ENCODE peak calls at places on chromosomes 2 and 18, in seven cellular contexts. One of them, this sample, is unnamed.

GRCh38 chr18:33275843-33276242 is 164.7 kb downstream of the CCDC178 start:
- DNase-seq in tibial artery: no peak
- DNase-seq in small intestine: no peak
- DNase-seq in adrenal gland: no peak
- DNase-seq in lower lobe of right lung: no peak
- DNase-seq in IMR-90: no peak
- DNase-seq in K562: no peak
- DNase-seq in this sample: no peak

GRCh38 chr2:210768329-210768910 is 212.0 kb downstream of the CPS1 start:
- DNase-seq in tibial artery: no peak
- DNase-seq in small intestine: no peak
- DNase-seq in K562: no peak
- DNase-seq in IMR-90: no peak
- DNase-seq in adrenal gland: no peak
- DNase-seq in lower lobe of right lung: no peak
- DNase-seq in this sample: no peak

GRCh38 chr2:73998451-73998850 is 13.7 kb downstream of the TET3 start:
- DNase-seq in small intestine: no peak
- DNase-seq in K562: no peak
- DNase-seq in lower lobe of right lung: no peak
- DNase-seq in IMR-90: no peak
- DNase-seq in adrenal gland: no peak
- DNase-seq in tibial artery: no peak
- DNase-seq in this sample: no peak

GRCh38 chr2:26669099-26669498 is 23.4 kb upstream of the KCNK3 start:
- DNase-seq in K562: no peak
- DNase-seq in tibial artery: no peak
- DNase-seq in IMR-90: no peak
- DNase-seq in adrenal gland: no peak
- DNase-seq in lower lobe of right lung: no peak
- DNase-seq in small intestine: no peak
- DNase-seq in this sample: no peak

GRCh38 chr2:236240228-236240990 is 23.8 kb downstream of the ASB18 start:
- DNase-seq in lower lobe of right lung: no peak
- DNase-seq in adrenal gland: no peak
- DNase-seq in tibial artery: no peak
- DNase-seq in K562: no peak
- DNase-seq in IMR-90: peak; percentile 31
- DNase-seq in small intestine: no peak
- DNase-seq in this sample: no peak

GRCh38 chr18:73283788-73284187 is 416.0 kb upstream of the NETO1 start:
- DNase-seq in lower lobe of right lung: no peak
- DNase-seq in K562: no peak
- DNase-seq in small intestine: no peak
- DNase-seq in IMR-90: peak; percentile 63
- DNase-seq in tibial artery: no peak
- DNase-seq in adrenal gland: no peak
- DNase-seq in this sample: no peak

GRCh38 chr18:46468431-46469180 is 188.4 kb downstream of the LOXHD1 start:
- DNase-seq in adrenal gland: no peak
- DNase-seq in K562: no peak
- DNase-seq in lower lobe of right lung: no peak
- DNase-seq in tibial artery: no peak
- DNase-seq in IMR-90: no peak
- DNase-seq in small intestine: no peak
- DNase-seq in this sample: no peak

GRCh38 chr2:174686430-174686829 is 77.8 kb downstream of the CHRNA1 start:
- DNase-seq in tibial artery: no peak
- DNase-seq in lower lobe of right lung: no peak
- DNase-seq in small intestine: no peak
- DNase-seq in adrenal gland: no peak
- DNase-seq in K562: no peak
- DNase-seq in IMR-90: no peak
- DNase-seq in this sample: no peak

GRCh38 chr2:39584283-39584972 is 81.3 kb upstream of the TMEM178A start:
- DNase-seq in small intestine: no peak
- DNase-seq in tibial artery: no peak
- DNase-seq in K562: no peak
- DNase-seq in adrenal gland: no peak
- DNase-seq in lower lobe of right lung: no peak
- DNase-seq in IMR-90: peak; percentile 82
- DNase-seq in this sample: no peak

GRCh38 chr2:68839260-68839833 is 31.9 kb downstream of the BMP10 start:
- DNase-seq in adrenal gland: no peak
- DNase-seq in IMR-90: no peak
- DNase-seq in small intestine: no peak
- DNase-seq in lower lobe of right lung: no peak
- DNase-seq in tibial artery: no peak
- DNase-seq in K562: peak; percentile 62
- DNase-seq in this sample: no peak

GRCh38 chr2:46164581-46165301 is 132.5 kb upstream of the EPAS1 start:
- DNase-seq in small intestine: peak; percentile 10
- DNase-seq in lower lobe of right lung: no peak
- DNase-seq in IMR-90: peak; percentile 96
- DNase-seq in tibial artery: peak; percentile 83
- DNase-seq in K562: no peak
- DNase-seq in adrenal gland: peak; percentile 72
- DNase-seq in this sample: peak; percentile 87

GRCh38 chr2:173606619-173607305 is 252.1 kb downstream of the CDCA7 start:
- DNase-seq in IMR-90: no peak
- DNase-seq in lower lobe of right lung: no peak
- DNase-seq in K562: no peak
- DNase-seq in tibial artery: no peak
- DNase-seq in small intestine: no peak
- DNase-seq in adrenal gland: no peak
- DNase-seq in this sample: no peak

GRCh38 chr2:146634256-146635068 is 1210.4 kb upstream of the ACVR2A start:
- DNase-seq in tibial artery: no peak
- DNase-seq in lower lobe of right lung: no peak
- DNase-seq in K562: no peak
- DNase-seq in small intestine: no peak
- DNase-seq in adrenal gland: no peak
- DNase-seq in IMR-90: peak; percentile 81
- DNase-seq in this sample: no peak

GRCh38 chr18:63091671-63092364 is 227.8 kb downstream of the BCL2 start:
- DNase-seq in small intestine: no peak
- DNase-seq in lower lobe of right lung: no peak
- DNase-seq in tibial artery: no peak
- DNase-seq in adrenal gland: no peak
- DNase-seq in K562: no peak
- DNase-seq in IMR-90: no peak
- DNase-seq in this sample: no peak

GRCh38 chr2:16773080-16773713 is 107.6 kb upstream of the CYRIA start:
- DNase-seq in lower lobe of right lung: no peak
- DNase-seq in IMR-90: peak; percentile 42
- DNase-seq in small intestine: peak; percentile 44
- DNase-seq in adrenal gland: peak; percentile 68
- DNase-seq in K562: peak; percentile 65
- DNase-seq in tibial artery: no peak
- DNase-seq in this sample: no peak

GRCh38 chr18:49819768-49820662 is 6.7 kb upstream of the ACAA2 start:
- DNase-seq in K562: peak; percentile 39
- DNase-seq in small intestine: peak; percentile 66
- DNase-seq in IMR-90: no peak
- DNase-seq in adrenal gland: no peak
- DNase-seq in tibial artery: no peak
- DNase-seq in lower lobe of right lung: no peak
- DNase-seq in this sample: no peak

GRCh38 chr2:57549642-57550102 is 496.9 kb upstream of the VRK2 start:
- DNase-seq in lower lobe of right lung: no peak
- DNase-seq in IMR-90: no peak
- DNase-seq in small intestine: no peak
- DNase-seq in tibial artery: no peak
- DNase-seq in K562: no peak
- DNase-seq in adrenal gland: no peak
- DNase-seq in this sample: no peak

GRCh38 chr2:57558312-57558711 is 488.3 kb upstream of the VRK2 start:
- DNase-seq in adrenal gland: no peak
- DNase-seq in IMR-90: no peak
- DNase-seq in tibial artery: no peak
- DNase-seq in small intestine: no peak
- DNase-seq in lower lobe of right lung: no peak
- DNase-seq in K562: no peak
- DNase-seq in this sample: no peak

GRCh38 chr2:57550912-57551311 is 495.7 kb upstream of the VRK2 start:
- DNase-seq in adrenal gland: no peak
- DNase-seq in small intestine: no peak
- DNase-seq in K562: no peak
- DNase-seq in IMR-90: no peak
- DNase-seq in tibial artery: no peak
- DNase-seq in lower lobe of right lung: no peak
- DNase-seq in this sample: no peak

DNA sequence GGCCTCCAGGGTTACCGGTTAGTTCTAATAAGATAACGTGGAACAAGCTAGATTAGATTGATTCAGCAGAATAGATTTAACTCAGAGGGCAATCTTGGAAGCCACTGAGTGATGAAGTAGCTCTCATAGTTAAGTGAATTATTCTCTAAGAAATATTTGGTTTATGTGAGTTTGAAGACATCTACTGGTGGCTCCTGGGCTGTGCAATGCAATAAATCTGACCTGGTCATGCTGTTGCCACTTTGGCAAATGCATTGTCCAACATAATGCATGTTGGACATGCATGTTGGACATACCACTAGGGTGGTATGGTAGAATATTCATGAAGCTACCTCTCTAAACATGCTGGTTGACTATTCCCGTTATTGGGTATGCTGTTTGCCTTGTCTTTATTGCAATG is 493.7 kb upstream of the VRK2 start:
- DNase-seq in lower lobe of right lung: no peak
- DNase-seq in tibial artery: no peak
- DNase-seq in adrenal gland: no peak
- DNase-seq in small intestine: no peak
- DNase-seq in IMR-90: no peak
- DNase-seq in K562: no peak
- DNase-seq in this sample: no peak
- H3K27ac ChIP-seq in lower lobe of right lung: no peak overlapping the region
- H3K27ac ChIP-seq in tibial artery: no peak overlapping the region
- H3K27ac ChIP-seq in adrenal gland: no peak overlapping the region
- H3K27ac ChIP-seq in small intestine: no peak overlapping the region
- H3K27ac ChIP-seq in IMR-90: no peak overlapping the region
- H3K27ac ChIP-seq in K562: no peak overlapping the region
- H3K27ac ChIP-seq in this sample: no peak overlapping the region

DNA sequence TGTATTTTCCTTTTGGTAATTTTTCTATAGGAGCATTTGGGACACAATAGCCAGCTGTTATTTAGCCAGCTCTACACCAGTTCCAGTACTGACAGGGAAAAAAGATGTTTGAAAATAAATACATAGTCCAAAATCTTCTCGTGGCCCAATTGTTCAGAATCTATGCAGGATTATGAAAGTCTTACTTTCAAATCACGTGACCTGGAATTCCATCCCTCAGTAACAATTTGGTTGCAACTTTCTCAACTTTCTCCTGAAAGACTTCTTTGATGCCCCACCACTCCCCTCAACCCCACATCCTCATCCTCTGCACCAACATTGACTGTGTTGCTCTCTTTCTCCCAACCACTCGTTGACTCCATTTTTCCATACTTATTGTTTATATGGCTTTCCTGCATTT is 539.0 kb downstream of the LRP1B start:
- DNase-seq in lower lobe of right lung: no peak
- DNase-seq in IMR-90: no peak
- DNase-seq in tibial artery: no peak
- DNase-seq in small intestine: no peak
- DNase-seq in adrenal gland: no peak
- DNase-seq in K562: no peak
- DNase-seq in this sample: no peak
- H3K4me1 ChIP-seq in lower lobe of right lung: no peaks in the 10 kb centered on the region
- H3K4me1 ChIP-seq in IMR-90: no peaks in the 10 kb centered on the region
- H3K4me1 ChIP-seq in tibial artery: no peaks in the 10 kb centered on the region
- H3K4me1 ChIP-seq in small intestine: no peaks in the 10 kb centered on the region
- H3K4me1 ChIP-seq in adrenal gland: no peaks in the 10 kb centered on the region
- H3K4me1 ChIP-seq in K562: no peaks in the 10 kb centered on the region
- H3K4me1 ChIP-seq in this sample: no peaks in the 10 kb centered on the region

GRCh38 chr2:875687-876615 is 74.7 kb upstream of the SNTG2 start:
- DNase-seq in lower lobe of right lung: no peak
- DNase-seq in IMR-90: no peak
- DNase-seq in adrenal gland: no peak
- DNase-seq in tibial artery: no peak
- DNase-seq in K562: no peak
- DNase-seq in small intestine: no peak
- DNase-seq in this sample: no peak

GRCh38 chr2:880201-880970 is 70.3 kb upstream of the SNTG2 start:
- DNase-seq in tibial artery: no peak
- DNase-seq in IMR-90: no peak
- DNase-seq in lower lobe of right lung: no peak
- DNase-seq in K562: no peak
- DNase-seq in adrenal gland: no peak
- DNase-seq in small intestine: no peak
- DNase-seq in this sample: peak; percentile 60

GRCh38 chr2:879540-879939 is 71.1 kb upstream of the SNTG2 start:
- DNase-seq in K562: no peak
- DNase-seq in IMR-90: no peak
- DNase-seq in tibial artery: no peak
- DNase-seq in lower lobe of right lung: no peak
- DNase-seq in adrenal gland: no peak
- DNase-seq in small intestine: no peak
- DNase-seq in this sample: no peak

GRCh38 chr2:877747-878146 is 72.9 kb upstream of the SNTG2 start:
- DNase-seq in K562: no peak
- DNase-seq in small intestine: no peak
- DNase-seq in tibial artery: no peak
- DNase-seq in adrenal gland: no peak
- DNase-seq in IMR-90: no peak
- DNase-seq in lower lobe of right lung: no peak
- DNase-seq in this sample: no peak

GRCh38 chr2:878245-878930 is 72.3 kb upstream of the SNTG2 start:
- DNase-seq in K562: no peak
- DNase-seq in IMR-90: no peak
- DNase-seq in adrenal gland: no peak
- DNase-seq in lower lobe of right lung: no peak
- DNase-seq in tibial artery: no peak
- DNase-seq in small intestine: no peak
- DNase-seq in this sample: no peak
- H3K27ac ChIP-seq in K562: no peak overlapping the region
- H3K27ac ChIP-seq in IMR-90: no peak overlapping the region
- H3K27ac ChIP-seq in adrenal gland: no peak overlapping the region
- H3K27ac ChIP-seq in lower lobe of right lung: no peak overlapping the region
- H3K27ac ChIP-seq in tibial artery: no peak overlapping the region
- H3K27ac ChIP-seq in small intestine: no peak overlapping the region
- H3K27ac ChIP-seq in this sample: no peak overlapping the region

GRCh38 chr2:160380613-160381012 is 113.0 kb downstream of the RBMS1 start:
- DNase-seq in lower lobe of right lung: no peak
- DNase-seq in IMR-90: no peak
- DNase-seq in small intestine: no peak
- DNase-seq in adrenal gland: peak; percentile 24
- DNase-seq in K562: no peak
- DNase-seq in tibial artery: no peak
- DNase-seq in this sample: no peak

GRCh38 chr2:160381425-160381951 is 112.1 kb downstream of the RBMS1 start:
- DNase-seq in small intestine: no peak
- DNase-seq in IMR-90: peak; percentile 52
- DNase-seq in tibial artery: no peak
- DNase-seq in lower lobe of right lung: no peak
- DNase-seq in K562: no peak
- DNase-seq in adrenal gland: peak; percentile 68
- DNase-seq in this sample: no peak

GRCh38 chr2:160388464-160389263 is 104.9 kb downstream of the RBMS1 start:
- DNase-seq in K562: no peak
- DNase-seq in small intestine: no peak
- DNase-seq in IMR-90: no peak
- DNase-seq in tibial artery: peak; percentile 67
- DNase-seq in lower lobe of right lung: peak; percentile 55
- DNase-seq in adrenal gland: peak; percentile 53
- DNase-seq in this sample: no peak

GRCh38 chr2:160387558-160388262 is 105.9 kb downstream of the RBMS1 start:
- DNase-seq in lower lobe of right lung: no peak
- DNase-seq in adrenal gland: peak; percentile 82
- DNase-seq in tibial artery: peak; percentile 86
- DNase-seq in K562: no peak
- DNase-seq in small intestine: no peak
- DNase-seq in IMR-90: peak; percentile 100
- DNase-seq in this sample: peak; percentile 83

GRCh38 chr2:160384791-160385190 is 108.8 kb downstream of the RBMS1 start:
- DNase-seq in lower lobe of right lung: no peak
- DNase-seq in IMR-90: no peak
- DNase-seq in adrenal gland: no peak
- DNase-seq in tibial artery: no peak
- DNase-seq in K562: no peak
- DNase-seq in small intestine: no peak
- DNase-seq in this sample: no peak
- H3K4me1 ChIP-seq in lower lobe of right lung: peaks cover 98% of the 10 kb centered on the region
- H3K4me1 ChIP-seq in IMR-90: peaks cover 40% of the 10 kb centered on the region
- H3K4me1 ChIP-seq in adrenal gland: peaks cover 44% of the 10 kb centered on the region
- H3K4me1 ChIP-seq in tibial artery: peaks cover 56% of the 10 kb centered on the region
- H3K4me1 ChIP-seq in K562: no peaks in the 10 kb centered on the region
- H3K4me1 ChIP-seq in small intestine: no peaks in the 10 kb centered on the region
- H3K4me1 ChIP-seq in this sample: peaks cover 18% of the 10 kb centered on the region